ENCODE peak calls at places on chromosomes 16 and 17, in five cellular contexts. N is PC-3, H is GM23248, P is H1, X is neural progenitor cell. K is an unnamed sample.

GRCh38 chr17:11899494-11899893 is 97.8 kb downstream of the ZNF18 start:
- DNase-seq in H (no peak), P (no peak), X (peak), N (peak), K (no peak)

GRCh38 chr17:38603786-38604478 is 1.8 kb downstream of the SRCIN1 start:
- DNase-seq in P (no peak), H (no peak), N (no peak), X (no peak), K (no peak)

GRCh38 chr17:897970-898619 is 81.5 kb downstream of the NXN start:
- DNase-seq in X (no peak), P (no peak), N (no peak), H (no peak), K (no peak)

GRCh38 chr17:49344914-49345313 is 17.1 kb downstream of the ZNF652 start:
- DNase-seq in N (no peak), X (no peak), P (no peak), H (peak), K (no peak)

GRCh38 chr16:56311208-56312027 is 113.9 kb downstream of the AMFR start:
- DNase-seq in H (no peak), N (no peak), X (no peak), P (no peak), K (no peak)

GRCh38 chr16:88927661-88928060 is 49.3 kb downstream of the CBFA2T3 start:
- DNase-seq in H (no peak), N (no peak), P (no peak), X (no peak), K (no peak)

GRCh38 chr17:52383493-52384100 is 225.1 kb upstream of the CA10 start:
- DNase-seq in X (peak), N (peak), H (peak), P (peak), K (peak)

GRCh38 chr17:42623732-42624596 is 14.5 kb downstream of the TUBG1 start:
- DNase-seq in N (peak), P (no peak), X (no peak), H (no peak), K (peak)

GRCh38 chr17:45341389-45342158 is 24.8 kb upstream of the MAP3K14 start:
- DNase-seq in H (peak), N (peak), P (no peak), X (peak), K (peak)

GRCh38 chr17:31510273-31511175 is 119.0 kb downstream of the RAB11FIP4 start:
- DNase-seq in P (no peak), H (peak), X (no peak), N (no peak), K (no peak)

GRCh38 chr17:5380491-5381135 is 38.8 kb downstream of the NUP88 start:
- DNase-seq in N (no peak), P (no peak), X (no peak), H (peak), K (no peak)

GRCh38 chr16:86499889-86500707 is 10.2 kb upstream of the FOXF1 start:
- DNase-seq in X (peak), H (no peak), P (no peak), N (no peak), K (no peak)
- TF ChIP-seq EZH2 in X (no peak), H (peak), P (no peak), N (no peak), K (no peak)

GRCh38 chr16:86502856-86503748 is 7.2 kb upstream of the FOXF1 start:
- DNase-seq in P (no peak), X (peak), H (peak), N (no peak), K (no peak)

GRCh38 chr16:86503830-86504229 is 6.5 kb upstream of the FOXF1 start:
- DNase-seq in H (no peak), P (no peak), N (no peak), X (no peak), K (no peak)

GRCh38 chr16:86500708-86501510 is 9.4 kb upstream of the FOXF1 start:
- DNase-seq in N (no peak), H (no peak), P (no peak), X (no peak), K (no peak)

GRCh38 chr16:86504315-86505184 is 5.8 kb upstream of the FOXF1 start:
- DNase-seq in H (no peak), P (no peak), N (no peak), X (no peak), K (no peak)

DNA sequence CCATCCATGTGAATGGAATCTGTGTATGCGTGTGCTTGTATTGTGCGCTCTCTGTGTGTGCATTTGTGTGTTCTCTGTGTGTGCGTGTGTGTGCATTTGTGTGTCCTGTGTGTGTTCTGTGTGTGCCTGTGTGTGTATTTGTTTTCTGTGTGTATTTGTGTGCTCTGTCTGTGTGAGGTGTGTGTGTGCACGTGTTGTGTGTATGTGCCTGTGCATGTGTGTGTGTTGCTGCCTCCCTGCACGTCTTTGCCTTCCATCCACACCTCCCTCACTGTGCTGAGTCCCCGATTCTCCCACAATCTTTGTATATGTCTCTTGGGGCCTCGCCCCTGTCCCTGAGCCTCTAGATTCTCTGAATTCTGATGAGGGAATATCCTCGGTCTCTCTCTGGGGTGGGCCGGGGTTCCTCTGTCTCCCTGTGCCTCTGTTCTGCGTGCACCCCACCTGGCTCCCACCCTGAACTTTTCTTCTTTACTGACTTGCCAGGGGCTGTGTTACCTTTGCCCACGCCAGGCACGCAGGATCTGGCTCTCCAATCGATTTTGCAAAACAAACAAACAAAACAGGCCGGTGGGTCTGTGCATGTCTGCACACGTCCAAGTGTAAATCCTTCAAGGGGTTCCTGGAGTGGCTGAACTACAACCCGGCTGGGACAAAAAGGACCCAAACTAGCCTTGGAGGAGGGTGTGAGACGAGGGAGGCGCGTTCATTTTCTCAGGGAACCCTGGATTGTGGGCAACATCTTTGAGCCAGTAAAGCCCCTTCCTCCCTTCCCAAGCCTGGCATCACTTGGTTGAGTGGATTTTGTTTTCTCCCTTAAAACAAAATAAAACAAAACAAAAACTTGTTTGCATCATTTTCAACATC is 8.1 kb upstream of the FOXF1 start:
- DNase-seq in P (no peak), N (no peak), H (no peak), X (no peak), K (no peak)
- TF ChIP-seq EZH2 in P (peak), N (no peak), H (no peak), X (no peak), K (no peak)

DNA sequence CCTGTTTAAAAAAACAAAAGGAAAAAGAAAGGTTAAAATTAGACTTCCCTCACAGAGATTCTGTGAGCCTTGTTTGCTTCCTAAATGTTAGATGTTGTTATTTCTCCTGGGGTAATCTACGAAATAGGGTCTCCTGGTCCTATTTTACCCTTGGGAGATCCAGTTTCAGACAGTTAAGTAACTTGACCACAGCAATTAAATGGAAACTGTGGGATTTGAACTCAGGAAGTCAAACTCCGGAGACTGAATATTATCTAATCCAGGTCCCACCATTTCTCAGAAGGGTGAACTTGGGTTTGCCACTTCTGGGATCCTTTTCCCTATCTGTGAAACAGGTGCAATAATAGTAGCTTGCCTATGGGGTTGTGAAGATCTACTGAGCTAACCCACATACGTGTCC is 6.4 kb upstream of the TMC5 start:
- DNase-seq in N (peak), X (no peak), H (no peak), P (no peak), K (no peak)
- TF ChIP-seq EZH2 in N (no peak), X (no peak), H (peak), P (no peak), K (no peak)

DNA sequence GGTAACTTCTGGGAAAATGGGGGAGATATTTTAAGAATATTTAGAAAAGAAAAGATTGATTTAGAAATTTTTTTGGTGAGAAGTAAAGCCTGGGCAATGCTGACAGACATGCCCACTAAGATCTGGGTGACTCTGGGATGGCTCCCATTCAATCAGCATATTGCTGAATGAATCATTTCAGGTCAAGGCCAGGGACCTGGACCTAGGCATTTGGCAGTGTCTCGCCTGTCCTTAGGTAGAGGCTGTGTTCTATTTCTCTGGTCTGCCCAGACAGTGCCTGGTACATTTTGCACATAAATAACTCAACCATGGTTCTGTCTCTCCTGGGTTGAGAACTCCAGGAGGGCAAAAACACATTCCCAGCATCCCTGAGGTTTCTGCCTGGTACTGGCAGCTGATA is 39.9 kb downstream of the SMPD3 start:
- DNase-seq in N (no peak), X (no peak), P (no peak), H (no peak), K (no peak)
- TF ChIP-seq EZH2 in N (no peak), X (no peak), P (no peak), H (no peak), K (no peak)